ENCODE peak calls at places on chromosomes 11 and 22, in nine cellular contexts. O is ovary, B is esophagus squamous epithelium, W is prostate gland, Y is AG09319, R is astrocyte, V is A549, F is dorsolateral prefrontal cortex, Z is MCF 10A. T is an unnamed sample.

GRCh38 chr11:99368579-99368978 is 347.8 kb downstream of the CNTN5 start:
- DNase-seq in O (no peak), B (no peak), W (no peak), Y (no peak), R (peak), V (no peak), F (no peak), Z (no peak), T (no peak)

GRCh38 chr22:45552580-45553332 is 50.1 kb downstream of the FBLN1 start:
- DNase-seq in O (peak), B (no peak), W (no peak), Y (peak), R (peak), V (no peak), F (no peak), Z (peak), T (no peak)

GRCh38 chr11:16153951-16154350 is 202.4 kb downstream of the SOX6 start:
- DNase-seq in O (no peak), B (no peak), W (no peak), Y (no peak), R (no peak), V (no peak), F (no peak), Z (no peak), T (no peak)

GRCh38 chr11:130055637-130056036 is 14.1 kb upstream of the APLP2 start:
- DNase-seq in O (no peak), B (no peak), W (no peak), Y (no peak), R (peak), V (no peak), F (no peak), Z (peak), T (no peak)

GRCh38 chr11:69380451-69380901 is 86.5 kb downstream of the MYEOV start:
- DNase-seq in O (peak), B (no peak), W (no peak), Y (no peak), R (no peak), V (no peak), F (no peak), Z (no peak), T (no peak)

GRCh38 chr11:40168461-40168860 is 1291.0 kb downstream of the LRRC4C start:
- DNase-seq in O (no peak), B (no peak), W (no peak), Y (no peak), R (no peak), V (no peak), F (no peak), Z (no peak), T (no peak)

GRCh38 chr11:44979536-44980399 is 29.1 kb upstream of the TP53I11 start:
- DNase-seq in O (no peak), B (no peak), W (peak), Y (no peak), R (no peak), V (peak), F (no peak), Z (peak), T (no peak)

GRCh38 chr11:19595840-19596751 is 116.5 kb upstream of the NAV2 start:
- DNase-seq in O (no peak), B (no peak), W (no peak), Y (no peak), R (peak), V (peak), F (no peak), Z (peak), T (no peak)

GRCh38 chr11:64299847-64300648 is at the start of gene CATSPERZ:
- DNase-seq in O (no peak), B (no peak), W (no peak), Y (no peak), R (no peak), V (no peak), F (no peak), Z (no peak), T (no peak)

GRCh38 chr11:43505171-43505570 is 146.5 kb downstream of the TTC17 start:
- DNase-seq in O (no peak), B (no peak), W (no peak), Y (no peak), R (no peak), V (no peak), F (no peak), Z (no peak), T (no peak)

GRCh38 chr22:20271114-20271994 is 3.2 kb upstream of the RTN4R start:
- DNase-seq in O (no peak), B (no peak), W (no peak), Y (no peak), R (no peak), V (no peak), F (no peak), Z (no peak), T (no peak)

GRCh38 chr11:67286621-67287333 is 2.3 kb upstream of the ANKRD13D start:
- DNase-seq in O (peak), B (no peak), W (no peak), Y (no peak), R (no peak), V (no peak), F (no peak), Z (no peak), T (no peak)
- TF ChIP-seq CTCF in O (no peak), B (no peak), W (no peak), Y (no peak), R (no peak), V (no peak), F (no peak), Z (no peak), T (no peak)

DNA sequence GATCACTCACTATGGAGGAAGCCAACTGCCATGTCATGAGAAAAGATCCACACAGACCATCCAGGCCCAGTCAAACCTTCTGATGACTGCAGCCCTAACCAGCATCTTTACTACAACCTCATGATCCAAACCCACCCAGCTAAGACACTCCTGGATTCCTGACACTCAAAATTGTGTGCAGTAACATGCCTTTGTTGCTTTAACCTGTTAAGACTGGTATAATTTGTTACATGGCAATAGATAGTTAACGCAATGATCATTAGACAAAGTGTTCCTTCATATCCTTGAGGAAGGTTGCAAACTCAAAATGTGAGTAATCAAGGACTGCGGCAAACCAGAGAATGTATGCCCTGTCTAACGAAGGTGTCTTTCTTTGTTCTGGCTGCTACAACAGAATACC is 47.1 kb upstream of the CSNK2A3 start:
- DNase-seq in O (no peak), B (no peak), W (no peak), Y (no peak), R (no peak), V (no peak), F (no peak), Z (no peak), T (no peak)
- TF ChIP-seq CTCF in O (no peak), B (no peak), W (no peak), Y (no peak), R (no peak), V (no peak), F (no peak), Z (no peak), T (no peak)

DNA sequence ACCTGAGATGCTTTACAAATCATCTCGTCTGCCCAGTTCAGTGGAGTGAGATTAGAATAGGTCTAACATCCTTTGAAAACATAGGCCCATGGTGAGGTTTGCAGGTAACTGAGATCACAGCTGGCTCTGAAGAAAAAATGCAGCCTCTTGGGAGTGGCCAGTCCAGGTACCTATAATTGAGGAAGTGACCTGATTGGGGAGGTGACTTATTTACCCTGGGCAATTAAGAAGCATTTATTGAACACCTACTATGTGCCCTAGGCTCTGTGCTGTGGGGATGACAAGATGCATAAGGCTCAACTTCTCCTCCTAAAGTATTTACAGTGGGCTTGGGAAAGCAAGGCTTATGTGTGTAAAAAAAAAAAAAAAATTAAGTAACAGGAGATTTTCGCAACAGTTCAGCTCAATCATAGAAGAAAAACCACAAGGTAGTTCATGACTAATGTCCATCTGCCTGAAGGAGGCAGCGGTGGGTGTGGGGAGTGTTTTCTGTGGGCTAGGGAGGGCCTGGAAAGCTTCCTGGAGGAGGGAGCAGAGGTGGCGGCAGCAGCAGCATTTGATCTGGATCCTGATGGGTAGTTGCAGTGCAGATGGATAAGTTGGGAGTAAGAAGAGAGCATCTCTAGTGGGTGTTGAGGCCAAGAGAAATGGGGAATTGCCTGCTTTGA is 16.1 kb downstream of the MICAL2 start:
- DNase-seq in O (no peak), B (no peak), W (no peak), Y (peak), R (peak), V (no peak), F (no peak), Z (peak), T (no peak)
- TF ChIP-seq CTCF in O (no peak), B (no peak), W (no peak), Y (peak), R (no peak), V (no peak), F (no peak), Z (no peak), T (no peak)

GRCh38 chr22:24768537-24769374 is 5.8 kb downstream of the PIWIL3 start:
- DNase-seq in O (peak), B (no peak), W (peak), Y (peak), R (peak), V (peak), F (no peak), Z (peak), T (peak)

GRCh38 chr22:24776525-24776924 is 2.0 kb upstream of the PIWIL3 start:
- DNase-seq in O (no peak), B (no peak), W (no peak), Y (no peak), R (no peak), V (no peak), F (no peak), Z (no peak), T (no peak)

GRCh38 chr22:24775769-24776492 is 1.4 kb upstream of the PIWIL3 start:
- DNase-seq in O (no peak), B (no peak), W (peak), Y (no peak), R (no peak), V (no peak), F (no peak), Z (no peak), T (no peak)

DNA sequence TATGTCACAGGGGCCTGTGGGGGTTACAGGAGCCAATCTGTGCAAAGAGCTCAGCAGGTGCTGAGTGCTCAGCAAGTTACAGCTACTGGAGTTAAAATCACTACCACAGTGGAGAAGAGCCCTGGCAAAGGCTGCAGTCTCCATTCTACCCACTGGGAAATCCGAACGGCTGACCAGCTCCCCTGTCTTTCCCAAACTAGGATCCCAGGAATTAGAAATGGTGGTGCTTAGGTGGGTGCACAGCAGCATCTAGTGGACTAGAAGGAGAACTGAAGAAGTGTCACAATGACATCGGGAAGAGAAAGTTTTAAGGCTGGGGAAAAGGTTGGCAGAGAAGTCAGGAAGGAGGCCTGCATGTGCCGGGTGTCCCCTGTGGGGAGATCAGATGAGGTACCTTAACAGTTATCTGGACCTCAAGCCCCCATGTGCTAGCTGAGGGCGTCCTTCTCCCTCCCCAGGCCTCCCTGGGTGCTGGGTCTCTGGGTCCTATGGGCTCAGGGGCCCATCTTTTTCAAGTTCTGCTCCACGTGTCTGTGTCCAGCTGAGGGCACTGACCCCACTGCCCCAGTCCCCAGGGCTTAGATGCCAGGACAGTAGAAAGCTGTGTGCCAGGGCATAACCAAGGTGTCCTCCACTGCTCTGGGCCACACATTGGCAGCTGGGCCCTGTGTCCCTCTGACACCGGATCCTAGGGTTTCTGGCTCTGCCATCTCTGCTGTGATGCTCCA is 1.9 kb downstream of the PIWIL3 start:
- DNase-seq in O (no peak), B (no peak), W (no peak), Y (no peak), R (peak), V (peak), F (no peak), Z (peak), T (no peak)
- TF ChIP-seq CTCF in O (peak), B (no peak), W (peak), Y (peak), R (peak), V (peak), F (peak), Z (peak), T (peak)

GRCh38 chr22:42685941-42686666 is 34.6 kb downstream of the A4GALT start:
- DNase-seq in O (peak), B (no peak), W (no peak), Y (no peak), R (no peak), V (no peak), F (no peak), Z (peak), T (no peak)
- TF ChIP-seq CTCF in O (no peak), B (no peak), W (no peak), Y (no peak), R (no peak), V (no peak), F (no peak), Z (no peak), T (no peak)

DNA sequence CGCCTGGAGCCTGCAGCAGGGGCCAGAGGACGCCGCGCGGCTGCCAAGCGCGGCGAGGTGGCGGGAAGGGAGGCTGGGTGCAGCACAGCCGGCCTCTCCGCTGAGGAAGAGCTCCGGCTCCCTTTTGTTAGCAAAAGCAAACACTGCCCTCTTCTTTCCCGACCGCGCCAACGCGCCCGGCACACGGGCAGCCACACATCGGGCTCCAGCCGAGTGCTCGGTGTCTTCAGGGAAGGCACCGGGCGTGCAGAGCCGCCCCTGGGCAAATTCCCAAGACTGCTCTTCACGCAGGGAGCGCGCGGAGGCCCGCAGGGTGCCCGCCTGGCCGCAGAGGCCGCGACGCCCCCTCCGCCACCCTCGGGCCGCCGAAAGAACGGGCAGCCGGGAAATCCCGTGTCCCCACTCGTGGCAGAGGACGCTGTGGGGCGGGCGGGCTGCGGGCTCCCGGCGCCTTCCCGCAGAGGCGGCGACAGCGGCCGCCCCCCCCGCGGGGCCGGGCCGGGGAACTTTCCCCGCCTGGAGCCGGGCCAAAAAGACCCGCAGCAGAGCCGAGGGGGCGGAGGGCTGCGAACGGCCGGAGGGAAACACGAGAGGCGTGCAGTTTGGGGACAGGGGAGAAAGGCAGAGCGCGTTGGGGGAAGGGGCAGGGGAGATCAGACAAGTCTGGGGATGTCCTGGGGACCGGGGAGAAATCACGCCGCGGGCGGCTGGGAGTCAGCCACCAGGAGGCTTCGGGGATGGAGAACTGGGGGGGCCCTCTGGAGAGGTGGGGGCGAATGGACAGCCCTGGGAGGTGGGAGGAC is 931 bp downstream of the CADM1 start:
- DNase-seq in O (peak), B (no peak), W (peak), Y (no peak), R (peak), V (peak), F (peak), Z (no peak), T (peak)
- TF ChIP-seq CTCF in O (no peak), B (peak), W (peak), Y (no peak), R (no peak), V (peak), F (peak), Z (no peak), T (peak)

GRCh38 chr11:108025387-108026080 is 16.8 kb downstream of the CUL5 start:
- DNase-seq in O (no peak), B (no peak), W (no peak), Y (no peak), R (no peak), V (no peak), F (no peak), Z (no peak), T (no peak)
- TF ChIP-seq CTCF in O (no peak), B (no peak), W (no peak), Y (no peak), R (no peak), V (no peak), F (no peak), Z (no peak), T (no peak)

DNA sequence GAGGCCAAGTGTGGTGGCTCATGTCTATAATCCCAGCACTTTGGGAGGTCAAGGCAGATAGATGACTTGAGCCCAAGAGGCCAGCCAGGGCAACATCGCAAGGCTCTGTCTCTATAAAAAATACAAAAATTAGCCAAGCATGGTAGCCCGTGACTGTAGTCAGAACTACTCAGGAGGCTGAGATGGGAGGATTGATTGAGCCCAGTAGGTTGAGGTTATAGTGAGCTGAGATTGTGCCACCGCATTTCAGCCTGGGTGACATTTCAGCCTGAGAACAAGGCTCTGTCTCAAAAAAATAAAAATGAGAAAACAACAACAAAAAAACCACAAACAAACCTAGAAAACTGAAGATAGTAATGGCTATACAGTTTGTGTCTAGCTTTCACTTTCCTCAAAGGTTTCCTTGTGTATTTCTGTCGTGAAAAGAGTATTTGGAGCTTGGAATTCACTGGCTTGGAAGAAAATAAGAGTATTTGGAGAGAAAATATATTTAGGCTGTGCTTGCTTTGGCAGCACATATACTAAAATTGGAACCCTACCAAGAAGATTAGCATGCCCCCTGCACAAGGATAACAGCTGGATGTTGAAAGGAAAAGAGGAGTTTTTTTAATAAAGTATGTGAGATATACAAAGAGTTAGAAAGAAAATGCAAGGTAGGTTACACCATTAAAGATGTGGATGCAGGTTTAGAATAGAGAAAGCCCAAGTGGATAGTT is 3.9 kb upstream of the BIRC3 start:
- DNase-seq in O (no peak), B (no peak), W (no peak), Y (no peak), R (no peak), V (peak), F (no peak), Z (no peak), T (no peak)
- TF ChIP-seq CTCF in O (no peak), B (no peak), W (no peak), Y (no peak), R (no peak), V (no peak), F (no peak), Z (no peak), T (no peak)